ENCODE peak calls at places on chromosomes 6 and 20, in nine cellular contexts. One of them, this sample, is unnamed.

GRCh38 chr6:28167926-28168325 is 26.2 kb downstream of the ZKSCAN8 start:
- DNase-seq in mucosa of descending colon: no peak
- DNase-seq in mesothelial cell of epicardium: no peak
- DNase-seq in endodermal cell: no peak
- DNase-seq in GM12865: peak; percentile 3
- DNase-seq in BJ: no peak
- DNase-seq in AG09319: no peak
- DNase-seq in neural progenitor cell: no peak
- DNase-seq in CD8-positive, alpha-beta T cell: no peak
- DNase-seq in this sample: no peak

GRCh38 chr6:31546339-31546961 is at the start of gene ATP6V1G2:
- DNase-seq in mucosa of descending colon: peak; percentile 95
- DNase-seq in mesothelial cell of epicardium: peak; percentile 75
- DNase-seq in endodermal cell: peak; percentile 100
- DNase-seq in GM12865: peak; percentile 93
- DNase-seq in BJ: peak; percentile 62
- DNase-seq in AG09319: peak; percentile 81
- DNase-seq in neural progenitor cell: peak; percentile 96
- DNase-seq in CD8-positive, alpha-beta T cell: peak; percentile 75
- DNase-seq in this sample: peak; percentile 97

GRCh38 chr6:135212020-135212806 is 31.1 kb downstream of the MYB start:
- DNase-seq in mucosa of descending colon: no peak
- DNase-seq in mesothelial cell of epicardium: no peak
- DNase-seq in endodermal cell: no peak
- DNase-seq in GM12865: no peak
- DNase-seq in BJ: peak; percentile 39
- DNase-seq in AG09319: no peak
- DNase-seq in neural progenitor cell: no peak
- DNase-seq in CD8-positive, alpha-beta T cell: no peak
- DNase-seq in this sample: no peak

GRCh38 chr20:3209023-3209945 is at the start of gene ITPA:
- DNase-seq in mucosa of descending colon: peak; percentile 73
- DNase-seq in mesothelial cell of epicardium: no peak
- DNase-seq in endodermal cell: peak; percentile 86
- DNase-seq in GM12865: peak; percentile 71
- DNase-seq in BJ: no peak
- DNase-seq in AG09319: no peak
- DNase-seq in neural progenitor cell: peak; percentile 73
- DNase-seq in CD8-positive, alpha-beta T cell: peak; percentile 40
- DNase-seq in this sample: no peak

GRCh38 chr6:73704260-73704659 is 8.3 kb downstream of the CD109 start:
- DNase-seq in mucosa of descending colon: no peak
- DNase-seq in mesothelial cell of epicardium: no peak
- DNase-seq in endodermal cell: no peak
- DNase-seq in GM12865: peak; percentile 53
- DNase-seq in BJ: peak; percentile 97
- DNase-seq in AG09319: peak; percentile 86
- DNase-seq in neural progenitor cell: no peak
- DNase-seq in CD8-positive, alpha-beta T cell: no peak
- DNase-seq in this sample: no peak

GRCh38 chr6:41581381-41581991 is 35.3 kb downstream of the FOXP4 start:
- DNase-seq in mucosa of descending colon: peak; percentile 29
- DNase-seq in mesothelial cell of epicardium: no peak
- DNase-seq in endodermal cell: no peak
- DNase-seq in GM12865: no peak
- DNase-seq in BJ: no peak
- DNase-seq in AG09319: no peak
- DNase-seq in neural progenitor cell: no peak
- DNase-seq in CD8-positive, alpha-beta T cell: no peak
- DNase-seq in this sample: peak; percentile 92

GRCh38 chr6:157376706-157377230 is 4.2 kb upstream of the ZDHHC14 start:
- DNase-seq in mucosa of descending colon: no peak
- DNase-seq in mesothelial cell of epicardium: no peak
- DNase-seq in endodermal cell: no peak
- DNase-seq in GM12865: no peak
- DNase-seq in BJ: no peak
- DNase-seq in AG09319: no peak
- DNase-seq in neural progenitor cell: no peak
- DNase-seq in CD8-positive, alpha-beta T cell: no peak
- DNase-seq in this sample: no peak

GRCh38 chr6:147194652-147195403 is 9.4 kb upstream of the STXBP5 start:
- DNase-seq in mucosa of descending colon: no peak
- DNase-seq in mesothelial cell of epicardium: no peak
- DNase-seq in endodermal cell: no peak
- DNase-seq in GM12865: no peak
- DNase-seq in BJ: no peak
- DNase-seq in AG09319: no peak
- DNase-seq in neural progenitor cell: no peak
- DNase-seq in CD8-positive, alpha-beta T cell: no peak
- DNase-seq in this sample: no peak

GRCh38 chr6:1400126-1400850 is 10.9 kb downstream of the FOXF2 start:
- DNase-seq in mucosa of descending colon: no peak
- DNase-seq in mesothelial cell of epicardium: no peak
- DNase-seq in endodermal cell: peak; percentile 40
- DNase-seq in GM12865: no peak
- DNase-seq in BJ: no peak
- DNase-seq in AG09319: no peak
- DNase-seq in neural progenitor cell: no peak
- DNase-seq in CD8-positive, alpha-beta T cell: no peak
- DNase-seq in this sample: no peak

GRCh38 chr20:20070871-20071726 is 18.8 kb downstream of the CFAP61 start:
- DNase-seq in mucosa of descending colon: no peak
- DNase-seq in mesothelial cell of epicardium: no peak
- DNase-seq in endodermal cell: no peak
- DNase-seq in GM12865: no peak
- DNase-seq in BJ: no peak
- DNase-seq in AG09319: no peak
- DNase-seq in neural progenitor cell: no peak
- DNase-seq in CD8-positive, alpha-beta T cell: no peak
- DNase-seq in this sample: no peak
- TF ChIP-seq CTCF in mucosa of descending colon: no peak
- TF ChIP-seq CTCF in mesothelial cell of epicardium: no peak
- TF ChIP-seq CTCF in endodermal cell: no peak
- TF ChIP-seq CTCF in GM12865: no peak
- TF ChIP-seq CTCF in BJ: no peak
- TF ChIP-seq CTCF in AG09319: no peak
- TF ChIP-seq CTCF in neural progenitor cell: no peak
- TF ChIP-seq CTCF in CD8-positive, alpha-beta T cell: no peak
- TF ChIP-seq CTCF in this sample: no peak

GRCh38 chr6:68575765-68576439 is 59.2 kb upstream of the ADGRB3 start:
- DNase-seq in mucosa of descending colon: no peak
- DNase-seq in mesothelial cell of epicardium: no peak
- DNase-seq in endodermal cell: peak; percentile 88
- DNase-seq in GM12865: no peak
- DNase-seq in BJ: no peak
- DNase-seq in AG09319: no peak
- DNase-seq in neural progenitor cell: peak; percentile 63
- DNase-seq in CD8-positive, alpha-beta T cell: no peak
- DNase-seq in this sample: no peak

GRCh38 chr6:68572975-68573374 is 62.1 kb upstream of the ADGRB3 start:
- DNase-seq in mucosa of descending colon: no peak
- DNase-seq in mesothelial cell of epicardium: no peak
- DNase-seq in endodermal cell: no peak
- DNase-seq in GM12865: peak; percentile 1
- DNase-seq in BJ: no peak
- DNase-seq in AG09319: no peak
- DNase-seq in neural progenitor cell: no peak
- DNase-seq in CD8-positive, alpha-beta T cell: no peak
- DNase-seq in this sample: no peak

GRCh38 chr6:68572525-68572924 is 62.6 kb upstream of the ADGRB3 start:
- DNase-seq in mucosa of descending colon: no peak
- DNase-seq in mesothelial cell of epicardium: no peak
- DNase-seq in endodermal cell: peak; percentile 87
- DNase-seq in GM12865: peak; percentile 75
- DNase-seq in BJ: no peak
- DNase-seq in AG09319: no peak
- DNase-seq in neural progenitor cell: peak; percentile 63
- DNase-seq in CD8-positive, alpha-beta T cell: no peak
- DNase-seq in this sample: no peak
- TF ChIP-seq CTCF in mucosa of descending colon: no peak
- TF ChIP-seq CTCF in mesothelial cell of epicardium: no peak
- TF ChIP-seq CTCF in endodermal cell: peak; percentile 84
- TF ChIP-seq CTCF in GM12865: peak; percentile 80
- TF ChIP-seq CTCF in BJ: peak; percentile 3
- TF ChIP-seq CTCF in AG09319: no peak
- TF ChIP-seq CTCF in neural progenitor cell: peak; percentile 66
- TF ChIP-seq CTCF in CD8-positive, alpha-beta T cell: no peak
- TF ChIP-seq CTCF in this sample: peak; percentile 36

DNA sequence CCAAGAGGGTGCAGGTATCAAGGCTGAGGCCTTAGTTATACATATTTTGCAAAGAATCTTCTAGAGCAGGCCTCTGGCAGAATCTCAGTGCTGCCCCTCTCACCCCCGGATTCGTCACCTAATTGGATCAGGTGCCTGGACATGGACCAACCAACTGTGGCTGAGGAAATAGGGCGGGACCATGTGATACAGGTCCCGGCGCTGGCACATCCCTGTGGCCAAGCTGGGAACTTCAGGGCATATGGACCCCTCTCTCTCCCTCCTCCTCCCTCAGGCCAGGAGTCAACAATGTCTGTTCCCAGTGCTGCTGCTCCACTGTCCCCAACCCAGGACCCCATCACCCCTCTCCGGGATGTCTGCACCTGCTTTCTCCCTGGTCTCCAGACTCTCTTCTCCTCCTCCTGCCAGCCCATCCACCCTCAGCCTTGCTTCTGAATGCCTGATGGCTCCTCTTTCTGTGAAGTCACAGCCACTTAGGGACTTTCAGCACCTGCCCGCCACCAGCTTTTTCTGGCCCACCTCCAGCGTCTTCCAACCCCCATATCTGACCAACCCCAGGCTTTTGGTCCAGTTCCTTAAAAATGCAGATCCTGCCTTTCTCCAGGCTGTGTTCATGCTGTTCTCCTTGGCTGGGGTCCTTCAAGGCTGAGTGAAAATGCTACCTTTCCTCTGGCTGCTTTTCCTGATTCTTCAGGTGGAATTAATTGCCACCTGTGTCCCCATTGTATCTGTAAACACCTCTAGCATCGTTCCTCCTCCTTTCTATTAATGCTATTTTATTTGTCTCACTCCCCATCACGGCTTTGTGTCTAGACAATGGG is 19.0 kb upstream of the MLN start:
- DNase-seq in mucosa of descending colon: no peak
- DNase-seq in mesothelial cell of epicardium: no peak
- DNase-seq in endodermal cell: peak; percentile 93
- DNase-seq in GM12865: peak; percentile 18
- DNase-seq in BJ: no peak
- DNase-seq in AG09319: no peak
- DNase-seq in neural progenitor cell: peak; percentile 82
- DNase-seq in CD8-positive, alpha-beta T cell: no peak
- DNase-seq in this sample: no peak
- TF ChIP-seq CTCF in mucosa of descending colon: no peak
- TF ChIP-seq CTCF in mesothelial cell of epicardium: no peak
- TF ChIP-seq CTCF in endodermal cell: peak; percentile 72
- TF ChIP-seq CTCF in GM12865: no peak
- TF ChIP-seq CTCF in BJ: peak; percentile 27
- TF ChIP-seq CTCF in AG09319: no peak
- TF ChIP-seq CTCF in neural progenitor cell: peak; percentile 53
- TF ChIP-seq CTCF in CD8-positive, alpha-beta T cell: no peak
- TF ChIP-seq CTCF in this sample: peak; percentile 34

GRCh38 chr6:3561745-3562144 is 104.9 kb upstream of the SLC22A23 start:
- DNase-seq in mucosa of descending colon: no peak
- DNase-seq in mesothelial cell of epicardium: no peak
- DNase-seq in endodermal cell: peak; percentile 70
- DNase-seq in GM12865: peak; percentile 4
- DNase-seq in BJ: no peak
- DNase-seq in AG09319: no peak
- DNase-seq in neural progenitor cell: peak; percentile 44
- DNase-seq in CD8-positive, alpha-beta T cell: no peak
- DNase-seq in this sample: no peak
- TF ChIP-seq CTCF in mucosa of descending colon: no peak
- TF ChIP-seq CTCF in mesothelial cell of epicardium: no peak
- TF ChIP-seq CTCF in endodermal cell: peak; percentile 66
- TF ChIP-seq CTCF in GM12865: no peak
- TF ChIP-seq CTCF in BJ: peak; percentile 12
- TF ChIP-seq CTCF in AG09319: no peak
- TF ChIP-seq CTCF in neural progenitor cell: peak; percentile 42
- TF ChIP-seq CTCF in CD8-positive, alpha-beta T cell: no peak
- TF ChIP-seq CTCF in this sample: peak; percentile 16

GRCh38 chr6:151007069-151007468 is 141.6 kb downstream of the MTHFD1L start:
- DNase-seq in mucosa of descending colon: no peak
- DNase-seq in mesothelial cell of epicardium: no peak
- DNase-seq in endodermal cell: no peak
- DNase-seq in GM12865: no peak
- DNase-seq in BJ: no peak
- DNase-seq in AG09319: no peak
- DNase-seq in neural progenitor cell: peak; percentile 29
- DNase-seq in CD8-positive, alpha-beta T cell: no peak
- DNase-seq in this sample: no peak

GRCh38 chr6:151012321-151013294 is 147.1 kb downstream of the MTHFD1L start:
- DNase-seq in mucosa of descending colon: no peak
- DNase-seq in mesothelial cell of epicardium: no peak
- DNase-seq in endodermal cell: no peak
- DNase-seq in GM12865: no peak
- DNase-seq in BJ: no peak
- DNase-seq in AG09319: no peak
- DNase-seq in neural progenitor cell: no peak
- DNase-seq in CD8-positive, alpha-beta T cell: no peak
- DNase-seq in this sample: no peak

GRCh38 chr6:151008425-151008824 is 142.9 kb downstream of the MTHFD1L start:
- DNase-seq in mucosa of descending colon: no peak
- DNase-seq in mesothelial cell of epicardium: no peak
- DNase-seq in endodermal cell: peak; percentile 43
- DNase-seq in GM12865: no peak
- DNase-seq in BJ: no peak
- DNase-seq in AG09319: no peak
- DNase-seq in neural progenitor cell: no peak
- DNase-seq in CD8-positive, alpha-beta T cell: no peak
- DNase-seq in this sample: no peak

GRCh38 chr6:151010111-151010510 is 144.6 kb downstream of the MTHFD1L start:
- DNase-seq in mucosa of descending colon: no peak
- DNase-seq in mesothelial cell of epicardium: no peak
- DNase-seq in endodermal cell: no peak
- DNase-seq in GM12865: no peak
- DNase-seq in BJ: no peak
- DNase-seq in AG09319: peak; percentile 59
- DNase-seq in neural progenitor cell: no peak
- DNase-seq in CD8-positive, alpha-beta T cell: no peak
- DNase-seq in this sample: no peak

GRCh38 chr6:151009576-151009975 is 144.1 kb downstream of the MTHFD1L start:
- DNase-seq in mucosa of descending colon: no peak
- DNase-seq in mesothelial cell of epicardium: no peak
- DNase-seq in endodermal cell: peak; percentile 68
- DNase-seq in GM12865: no peak
- DNase-seq in BJ: no peak
- DNase-seq in AG09319: no peak
- DNase-seq in neural progenitor cell: peak; percentile 59
- DNase-seq in CD8-positive, alpha-beta T cell: no peak
- DNase-seq in this sample: no peak
- TF ChIP-seq CTCF in mucosa of descending colon: no peak
- TF ChIP-seq CTCF in mesothelial cell of epicardium: no peak
- TF ChIP-seq CTCF in endodermal cell: no peak
- TF ChIP-seq CTCF in GM12865: no peak
- TF ChIP-seq CTCF in BJ: no peak
- TF ChIP-seq CTCF in AG09319: no peak
- TF ChIP-seq CTCF in neural progenitor cell: no peak
- TF ChIP-seq CTCF in CD8-positive, alpha-beta T cell: no peak
- TF ChIP-seq CTCF in this sample: no peak

DNA sequence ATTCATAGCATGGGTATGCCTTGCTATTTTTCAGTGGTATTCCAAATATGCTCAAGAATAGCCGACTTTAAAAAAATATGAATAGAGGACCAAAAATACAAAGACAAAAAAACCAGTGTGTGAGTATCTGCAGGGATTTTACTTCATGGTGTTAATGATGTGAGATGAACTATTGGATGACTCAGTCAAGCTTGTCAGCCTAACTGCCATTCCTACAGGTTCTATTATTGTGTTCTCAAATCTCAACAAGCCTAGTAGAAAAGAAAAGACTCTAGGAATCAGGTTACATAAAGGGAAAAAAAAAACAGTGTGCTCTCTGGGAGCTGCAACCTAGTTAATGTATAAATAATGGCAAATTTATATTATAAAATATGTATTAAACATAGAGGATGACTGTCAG is 588.4 kb upstream of the BTBD3 start:
- DNase-seq in mucosa of descending colon: no peak
- DNase-seq in mesothelial cell of epicardium: no peak
- DNase-seq in endodermal cell: no peak
- DNase-seq in GM12865: no peak
- DNase-seq in BJ: no peak
- DNase-seq in AG09319: no peak
- DNase-seq in neural progenitor cell: no peak
- DNase-seq in CD8-positive, alpha-beta T cell: no peak
- DNase-seq in this sample: no peak
- TF ChIP-seq CTCF in mucosa of descending colon: no peak
- TF ChIP-seq CTCF in mesothelial cell of epicardium: no peak
- TF ChIP-seq CTCF in endodermal cell: no peak
- TF ChIP-seq CTCF in GM12865: no peak
- TF ChIP-seq CTCF in BJ: no peak
- TF ChIP-seq CTCF in AG09319: no peak
- TF ChIP-seq CTCF in neural progenitor cell: no peak
- TF ChIP-seq CTCF in CD8-positive, alpha-beta T cell: no peak
- TF ChIP-seq CTCF in this sample: no peak